ENCODE peak calls at places on chromosomes 11 and 22, in four cellular contexts. One of them, this sample, is unnamed.

GRCh38 chr22:27474711-27475547 is 326.6 kb downstream of the MN1 start:
- DNase-seq in SJSA1: peak; percentile 87
- DNase-seq in mammary epithelial cell: peak; percentile 100
- DNase-seq in heart right ventricle: no peak
- DNase-seq in this sample: no peak

GRCh38 chr11:128506384-128506783 is 81.0 kb downstream of the ETS1 start:
- DNase-seq in SJSA1: no peak
- DNase-seq in mammary epithelial cell: no peak
- DNase-seq in heart right ventricle: no peak
- DNase-seq in this sample: no peak

GRCh38 chr22:30922151-30922611 is 46.4 kb downstream of the MORC2 start:
- DNase-seq in SJSA1: no peak
- DNase-seq in mammary epithelial cell: peak; percentile 33
- DNase-seq in heart right ventricle: peak; percentile 58
- DNase-seq in this sample: peak; percentile 93

GRCh38 chr22:37647928-37648327 is 8.5 kb downstream of the SH3BP1 start:
- DNase-seq in SJSA1: no peak
- DNase-seq in mammary epithelial cell: no peak
- DNase-seq in heart right ventricle: no peak
- DNase-seq in this sample: no peak

GRCh38 chr11:12177739-12178338 is 67.4 kb downstream of the MICAL2 start:
- DNase-seq in SJSA1: no peak
- DNase-seq in mammary epithelial cell: no peak
- DNase-seq in heart right ventricle: no peak
- DNase-seq in this sample: no peak

GRCh38 chr11:76666408-76666807 is 4.1 kb downstream of the LRRC32 start:
- DNase-seq in SJSA1: peak; percentile 35
- DNase-seq in mammary epithelial cell: no peak
- DNase-seq in heart right ventricle: peak; percentile 61
- DNase-seq in this sample: peak; percentile 90

GRCh38 chr11:1843098-1843473 is 4.3 kb downstream of the TNNI2 start:
- DNase-seq in SJSA1: no peak
- DNase-seq in mammary epithelial cell: no peak
- DNase-seq in heart right ventricle: no peak
- DNase-seq in this sample: peak; percentile 60

GRCh38 chr22:29810156-29810555 is 27.9 kb downstream of the ASCC2 start:
- DNase-seq in SJSA1: no peak
- DNase-seq in mammary epithelial cell: no peak
- DNase-seq in heart right ventricle: no peak
- DNase-seq in this sample: no peak

GRCh38 chr11:102957953-102958352 is 2.4 kb upstream of the MMP13 start:
- DNase-seq in SJSA1: no peak
- DNase-seq in mammary epithelial cell: peak; percentile 80
- DNase-seq in heart right ventricle: no peak
- DNase-seq in this sample: no peak

GRCh38 chr11:104073950-104074349 is 37.5 kb downstream of the DDI1 start:
- DNase-seq in SJSA1: no peak
- DNase-seq in mammary epithelial cell: peak; percentile 75
- DNase-seq in heart right ventricle: no peak
- DNase-seq in this sample: no peak

GRCh38 chr11:76706667-76707066 is 36.1 kb upstream of the LRRC32 start:
- DNase-seq in SJSA1: no peak
- DNase-seq in mammary epithelial cell: peak; percentile 17
- DNase-seq in heart right ventricle: no peak
- DNase-seq in this sample: peak; percentile 28

GRCh38 chr22:37442537-37442936 is 15.3 kb upstream of the ELFN2 start:
- DNase-seq in SJSA1: no peak
- DNase-seq in mammary epithelial cell: peak; percentile 67
- DNase-seq in heart right ventricle: no peak
- DNase-seq in this sample: no peak

GRCh38 chr22:45524157-45524556 is 21.5 kb downstream of the FBLN1 start:
- DNase-seq in SJSA1: no peak
- DNase-seq in mammary epithelial cell: no peak
- DNase-seq in heart right ventricle: no peak
- DNase-seq in this sample: no peak

GRCh38 chr22:27309713-27310112 is 491.8 kb downstream of the MN1 start:
- DNase-seq in SJSA1: no peak
- DNase-seq in mammary epithelial cell: no peak
- DNase-seq in heart right ventricle: no peak
- DNase-seq in this sample: no peak

GRCh38 chr11:12950681-12951080 is 58.4 kb upstream of the RASSF10 start:
- DNase-seq in SJSA1: no peak
- DNase-seq in mammary epithelial cell: no peak
- DNase-seq in heart right ventricle: no peak
- DNase-seq in this sample: no peak

GRCh38 chr11:62572431-62572830 is 1.3 kb downstream of the EEF1G start:
- DNase-seq in SJSA1: no peak
- DNase-seq in mammary epithelial cell: no peak
- DNase-seq in heart right ventricle: no peak
- DNase-seq in this sample: peak; percentile 20

GRCh38 chr11:70695086-70695960 is 297.0 kb downstream of the CTTN start:
- DNase-seq in SJSA1: no peak
- DNase-seq in mammary epithelial cell: no peak
- DNase-seq in heart right ventricle: no peak
- DNase-seq in this sample: peak; percentile 34

GRCh38 chr11:124586247-124586860 is 16.6 kb downstream of the OR8A1 start:
- DNase-seq in SJSA1: peak; percentile 6
- DNase-seq in mammary epithelial cell: peak; percentile 37
- DNase-seq in heart right ventricle: peak; percentile 41
- DNase-seq in this sample: no peak

GRCh38 chr11:44224867-44225501 is 85.0 kb downstream of the ALX4 start:
- DNase-seq in SJSA1: no peak
- DNase-seq in mammary epithelial cell: no peak
- DNase-seq in heart right ventricle: no peak
- DNase-seq in this sample: no peak

GRCh38 chr22:10961043-10961860 is 4566.7 kb upstream of the OR11H1 start:
- DNase-seq in SJSA1: no peak
- DNase-seq in mammary epithelial cell: no peak
- DNase-seq in heart right ventricle: no peak
- DNase-seq in this sample: peak; percentile 77

GRCh38 chr22:25775501-25775900 is 33.5 kb downstream of the MYO18B start:
- DNase-seq in SJSA1: peak; percentile 36
- DNase-seq in mammary epithelial cell: peak; percentile 36
- DNase-seq in heart right ventricle: no peak
- DNase-seq in this sample: no peak

GRCh38 chr22:42949159-42949558 is 65.8 kb downstream of the PACSIN2 start:
- DNase-seq in SJSA1: no peak
- DNase-seq in mammary epithelial cell: peak; percentile 60
- DNase-seq in heart right ventricle: peak; percentile 60
- DNase-seq in this sample: no peak

GRCh38 chr22:37762389-37762836 is 45.3 kb upstream of the GCAT start:
- DNase-seq in SJSA1: no peak
- DNase-seq in mammary epithelial cell: peak; percentile 62
- DNase-seq in heart right ventricle: no peak
- DNase-seq in this sample: no peak

GRCh38 chr11:70472240-70472639 is 73.9 kb downstream of the CTTN start:
- DNase-seq in SJSA1: no peak
- DNase-seq in mammary epithelial cell: no peak
- DNase-seq in heart right ventricle: no peak
- DNase-seq in this sample: no peak

DNA sequence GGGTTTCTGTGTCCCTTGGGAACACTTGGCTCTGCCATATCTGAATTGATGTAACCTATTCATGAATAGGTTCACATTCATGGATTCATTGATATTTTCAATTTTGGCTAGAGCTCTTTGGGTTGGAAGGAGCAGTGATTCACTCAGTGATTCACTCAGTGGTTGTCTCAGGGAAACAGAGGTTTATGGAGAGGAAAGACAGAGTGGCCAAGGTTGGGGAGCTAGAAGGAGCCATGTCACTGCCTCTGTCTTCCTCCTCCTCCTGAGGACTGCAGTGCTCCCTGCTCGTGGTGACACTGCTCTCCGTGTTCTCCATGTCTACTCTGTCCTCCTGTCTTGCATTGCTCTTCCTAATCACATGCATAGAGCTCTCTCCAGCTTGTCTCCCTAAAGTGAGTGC is 17.4 kb downstream of the CEP164 start:
- DNase-seq in SJSA1: no peak
- DNase-seq in mammary epithelial cell: peak; percentile 21
- DNase-seq in heart right ventricle: no peak
- DNase-seq in this sample: no peak
- H3K36me3 ChIP-seq in SJSA1: peaks cover 4% of the 10 kb centered on the region
- H3K36me3 ChIP-seq in mammary epithelial cell: peaks cover 27% of the 10 kb centered on the region
- H3K36me3 ChIP-seq in heart right ventricle: no peaks in the 10 kb centered on the region
- H3K36me3 ChIP-seq in this sample: peaks cover 8% of the 10 kb centered on the region

GRCh38 chr11:60847906-60848305 is 6.0 kb downstream of the CCDC86 start:
- DNase-seq in SJSA1: no peak
- DNase-seq in mammary epithelial cell: no peak
- DNase-seq in heart right ventricle: no peak
- DNase-seq in this sample: no peak
- H3K36me3 ChIP-seq in SJSA1: peaks cover 75% of the 10 kb centered on the region
- H3K36me3 ChIP-seq in mammary epithelial cell: peaks cover 2% of the 10 kb centered on the region
- H3K36me3 ChIP-seq in heart right ventricle: peaks cover 8% of the 10 kb centered on the region
- H3K36me3 ChIP-seq in this sample: no peaks in the 10 kb centered on the region

DNA sequence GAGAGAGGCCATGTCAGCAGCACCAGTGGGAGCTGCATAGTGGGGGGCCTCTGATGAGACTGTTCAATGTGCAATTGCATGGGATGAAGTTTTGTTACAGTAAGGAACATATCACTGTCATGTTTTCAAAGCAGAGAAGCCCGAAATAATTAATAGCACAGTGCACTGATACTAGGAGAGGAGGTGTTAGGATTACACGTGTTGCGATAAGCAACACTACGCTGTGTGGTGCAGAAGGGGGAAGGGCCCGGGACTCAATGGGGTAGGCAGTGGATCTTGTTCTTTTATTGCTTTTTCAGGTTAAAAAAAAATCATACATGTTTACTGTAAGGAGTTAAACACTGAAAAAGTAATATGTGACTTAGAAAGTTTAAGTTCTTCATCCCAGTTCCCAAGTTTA is 29.2 kb downstream of the TCIRG1 start:
- DNase-seq in SJSA1: no peak
- DNase-seq in mammary epithelial cell: no peak
- DNase-seq in heart right ventricle: no peak
- DNase-seq in this sample: no peak
- H3K36me3 ChIP-seq in SJSA1: peaks cover 86% of the 10 kb centered on the region
- H3K36me3 ChIP-seq in mammary epithelial cell: no peaks in the 10 kb centered on the region
- H3K36me3 ChIP-seq in heart right ventricle: no peaks in the 10 kb centered on the region
- H3K36me3 ChIP-seq in this sample: peaks cover 81% of the 10 kb centered on the region

GRCh38 chr11:65295001-65295400 is 19.7 kb upstream of the CDC42EP2 start:
- DNase-seq in SJSA1: no peak
- DNase-seq in mammary epithelial cell: no peak
- DNase-seq in heart right ventricle: no peak
- DNase-seq in this sample: peak; percentile 54
- H3K36me3 ChIP-seq in SJSA1: peaks cover 91% of the 10 kb centered on the region
- H3K36me3 ChIP-seq in mammary epithelial cell: peaks cover 14% of the 10 kb centered on the region
- H3K36me3 ChIP-seq in heart right ventricle: no peaks in the 10 kb centered on the region
- H3K36me3 ChIP-seq in this sample: no peaks in the 10 kb centered on the region

GRCh38 chr11:119051440-119052162 is 5.4 kb downstream of the HYOU1 start:
- DNase-seq in SJSA1: no peak
- DNase-seq in mammary epithelial cell: no peak
- DNase-seq in heart right ventricle: no peak
- DNase-seq in this sample: peak; percentile 39

GRCh38 chr11:119049081-119049480 is 7.9 kb downstream of the HYOU1 start:
- DNase-seq in SJSA1: no peak
- DNase-seq in mammary epithelial cell: no peak
- DNase-seq in heart right ventricle: no peak
- DNase-seq in this sample: peak; percentile 48

GRCh38 chr11:119047205-119047604 is 9.8 kb downstream of the HYOU1 start:
- DNase-seq in SJSA1: no peak
- DNase-seq in mammary epithelial cell: no peak
- DNase-seq in heart right ventricle: no peak
- DNase-seq in this sample: peak; percentile 24

GRCh38 chr11:119046489-119046888 is 10.5 kb downstream of the HYOU1 start:
- DNase-seq in SJSA1: no peak
- DNase-seq in mammary epithelial cell: no peak
- DNase-seq in heart right ventricle: no peak
- DNase-seq in this sample: peak; percentile 46

DNA sequence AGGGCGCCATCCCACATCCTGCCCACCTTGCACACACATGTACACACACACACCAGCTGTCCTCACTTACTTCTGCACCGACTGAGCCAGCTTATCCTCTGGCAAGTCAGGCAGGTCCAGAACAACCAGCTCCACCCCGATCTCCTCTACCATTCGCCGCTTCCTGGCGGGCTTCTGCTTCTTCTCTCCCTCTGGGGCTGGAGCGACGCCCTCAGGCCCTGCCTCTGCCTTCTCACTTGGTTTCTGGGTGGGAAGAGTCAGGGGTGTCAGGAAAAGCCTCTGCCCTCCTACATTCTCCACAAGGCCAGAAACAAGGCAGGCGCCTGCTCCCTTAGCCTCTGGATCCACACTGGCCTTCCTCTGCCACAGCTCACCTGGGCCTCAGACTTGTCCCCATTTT is 8.4 kb downstream of the HYOU1 start:
- DNase-seq in SJSA1: no peak
- DNase-seq in mammary epithelial cell: no peak
- DNase-seq in heart right ventricle: no peak
- DNase-seq in this sample: no peak
- H3K36me3 ChIP-seq in SJSA1: peaks cover 31% of the 10 kb centered on the region
- H3K36me3 ChIP-seq in mammary epithelial cell: peaks cover 32% of the 10 kb centered on the region
- H3K36me3 ChIP-seq in heart right ventricle: peaks cover 7% of the 10 kb centered on the region
- H3K36me3 ChIP-seq in this sample: peaks cover 55% of the 10 kb centered on the region

GRCh38 chr11:3189193-3189843 is 24.2 kb upstream of the OSBPL5 start:
- DNase-seq in SJSA1: no peak
- DNase-seq in mammary epithelial cell: no peak
- DNase-seq in heart right ventricle: no peak
- DNase-seq in this sample: no peak

GRCh38 chr11:3188496-3189192 is 23.5 kb upstream of the OSBPL5 start:
- DNase-seq in SJSA1: no peak
- DNase-seq in mammary epithelial cell: no peak
- DNase-seq in heart right ventricle: no peak
- DNase-seq in this sample: no peak

GRCh38 chr11:3190600-3190999 is 25.5 kb upstream of the OSBPL5 start:
- DNase-seq in SJSA1: no peak
- DNase-seq in mammary epithelial cell: no peak
- DNase-seq in heart right ventricle: no peak
- DNase-seq in this sample: no peak

GRCh38 chr11:3191586-3192324 is 26.6 kb upstream of the OSBPL5 start:
- DNase-seq in SJSA1: no peak
- DNase-seq in mammary epithelial cell: no peak
- DNase-seq in heart right ventricle: no peak
- DNase-seq in this sample: no peak

DNA sequence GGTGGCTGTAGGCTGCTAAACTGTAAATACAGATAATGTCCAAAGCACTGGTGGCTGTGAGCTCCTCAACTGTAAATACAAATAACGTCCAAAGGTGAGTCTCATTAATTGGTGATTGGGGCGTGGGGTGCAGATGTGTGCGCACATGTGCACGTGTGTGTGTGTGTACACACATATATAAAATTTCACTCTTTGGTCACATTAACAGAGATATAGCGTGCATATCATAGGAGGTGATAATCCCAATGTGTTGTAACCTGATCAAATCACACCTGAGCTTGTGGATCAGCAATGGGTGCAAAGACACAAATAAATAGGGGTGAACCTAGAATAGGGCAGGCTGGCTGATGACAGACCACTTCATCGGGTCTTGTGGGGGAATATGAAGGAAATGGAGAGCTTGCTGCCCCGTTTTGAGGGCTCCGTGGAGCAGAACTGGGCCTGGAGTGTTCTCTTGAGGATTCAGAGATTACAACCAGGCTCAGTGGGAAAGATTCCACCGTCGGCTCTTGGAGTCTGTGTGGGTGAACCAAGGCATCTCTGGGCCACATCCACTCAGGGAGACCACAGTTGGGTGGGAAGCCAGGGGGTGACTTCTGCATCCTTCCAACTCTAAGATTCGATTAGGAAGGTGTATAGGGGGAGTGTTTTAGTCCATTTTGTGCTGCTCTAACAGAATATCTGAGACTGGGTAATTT is 24.9 kb upstream of the OSBPL5 start:
- DNase-seq in SJSA1: no peak
- DNase-seq in mammary epithelial cell: no peak
- DNase-seq in heart right ventricle: no peak
- DNase-seq in this sample: no peak
- H3K36me3 ChIP-seq in SJSA1: no peaks in the 10 kb centered on the region
- H3K36me3 ChIP-seq in mammary epithelial cell: no peaks in the 10 kb centered on the region
- H3K36me3 ChIP-seq in heart right ventricle: no peaks in the 10 kb centered on the region
- H3K36me3 ChIP-seq in this sample: no peaks in the 10 kb centered on the region

This sample was measured in kidney.